ENCODE peak calls at places on chromosomes 3 and 15, in four cellular contexts. One of them, this sample, is unnamed.

GRCh38 chr15:99956022-99956775 is 223.0 kb upstream of the LYSMD4 start:
- DNase-seq in heart left ventricle: no peak
- DNase-seq in HL-60: no peak
- DNase-seq in epithelial cell of esophagus: peak; percentile 32
- DNase-seq in this sample: no peak

GRCh38 chr3:190486908-190487607 is 26.8 kb upstream of the IL1RAP start:
- DNase-seq in heart left ventricle: no peak
- DNase-seq in HL-60: no peak
- DNase-seq in epithelial cell of esophagus: no peak
- DNase-seq in this sample: no peak

GRCh38 chr15:41022487-41023090 is 69.3 kb downstream of the CHAC1 start:
- DNase-seq in heart left ventricle: no peak
- DNase-seq in HL-60: peak; percentile 54
- DNase-seq in epithelial cell of esophagus: peak; percentile 56
- DNase-seq in this sample: no peak

GRCh38 chr15:55485273-55485672 is 22.8 kb downstream of the DNAAF4 start:
- DNase-seq in heart left ventricle: no peak
- DNase-seq in HL-60: no peak
- DNase-seq in epithelial cell of esophagus: no peak
- DNase-seq in this sample: no peak

GRCh38 chr15:31954364-31954763 is 76.0 kb upstream of the CHRNA7 start:
- DNase-seq in heart left ventricle: no peak
- DNase-seq in HL-60: no peak
- DNase-seq in epithelial cell of esophagus: no peak
- DNase-seq in this sample: no peak

GRCh38 chr3:57956119-57956832 is 51.9 kb upstream of the FLNB start:
- DNase-seq in heart left ventricle: no peak
- DNase-seq in HL-60: no peak
- DNase-seq in epithelial cell of esophagus: peak; percentile 96
- DNase-seq in this sample: no peak

GRCh38 chr3:11384074-11384473 is 111.9 kb downstream of the ATG7 start:
- DNase-seq in heart left ventricle: no peak
- DNase-seq in HL-60: no peak
- DNase-seq in epithelial cell of esophagus: peak; percentile 30
- DNase-seq in this sample: no peak

GRCh38 chr15:25792128-25792527 is 71.0 kb downstream of the ATP10A start:
- DNase-seq in heart left ventricle: peak; percentile 6
- DNase-seq in HL-60: no peak
- DNase-seq in epithelial cell of esophagus: no peak
- DNase-seq in this sample: no peak

GRCh38 chr15:23823508-23823907 is 136.4 kb upstream of the NDN start:
- DNase-seq in heart left ventricle: no peak
- DNase-seq in HL-60: peak; percentile 3
- DNase-seq in epithelial cell of esophagus: no peak
- DNase-seq in this sample: no peak

GRCh38 chr15:42727740-42728355 is 9.1 kb downstream of the CDAN1 start:
- DNase-seq in heart left ventricle: no peak
- DNase-seq in HL-60: no peak
- DNase-seq in epithelial cell of esophagus: peak; percentile 37
- DNase-seq in this sample: no peak

GRCh38 chr3:31446411-31446810 is 86.3 kb upstream of the STT3B start:
- DNase-seq in heart left ventricle: no peak
- DNase-seq in HL-60: no peak
- DNase-seq in epithelial cell of esophagus: no peak
- DNase-seq in this sample: no peak

GRCh38 chr3:31449318-31449717 is 83.4 kb upstream of the STT3B start:
- DNase-seq in heart left ventricle: no peak
- DNase-seq in HL-60: no peak
- DNase-seq in epithelial cell of esophagus: no peak
- DNase-seq in this sample: no peak

GRCh38 chr3:31448035-31448881 is 84.5 kb upstream of the STT3B start:
- DNase-seq in heart left ventricle: no peak
- DNase-seq in HL-60: peak; percentile 23
- DNase-seq in epithelial cell of esophagus: peak; percentile 66
- DNase-seq in this sample: no peak

GRCh38 chr3:31450345-31450744 is 82.4 kb upstream of the STT3B start:
- DNase-seq in heart left ventricle: no peak
- DNase-seq in HL-60: no peak
- DNase-seq in epithelial cell of esophagus: no peak
- DNase-seq in this sample: no peak

GRCh38 chr3:31448882-31449243 is 83.9 kb upstream of the STT3B start:
- DNase-seq in heart left ventricle: no peak
- DNase-seq in HL-60: no peak
- DNase-seq in epithelial cell of esophagus: no peak
- DNase-seq in this sample: no peak
- TF ChIP-seq CTCF in heart left ventricle: no peak
- TF ChIP-seq CTCF in HL-60: no peak
- TF ChIP-seq CTCF in epithelial cell of esophagus: no peak
- TF ChIP-seq CTCF in this sample: peak; percentile 1

DNA sequence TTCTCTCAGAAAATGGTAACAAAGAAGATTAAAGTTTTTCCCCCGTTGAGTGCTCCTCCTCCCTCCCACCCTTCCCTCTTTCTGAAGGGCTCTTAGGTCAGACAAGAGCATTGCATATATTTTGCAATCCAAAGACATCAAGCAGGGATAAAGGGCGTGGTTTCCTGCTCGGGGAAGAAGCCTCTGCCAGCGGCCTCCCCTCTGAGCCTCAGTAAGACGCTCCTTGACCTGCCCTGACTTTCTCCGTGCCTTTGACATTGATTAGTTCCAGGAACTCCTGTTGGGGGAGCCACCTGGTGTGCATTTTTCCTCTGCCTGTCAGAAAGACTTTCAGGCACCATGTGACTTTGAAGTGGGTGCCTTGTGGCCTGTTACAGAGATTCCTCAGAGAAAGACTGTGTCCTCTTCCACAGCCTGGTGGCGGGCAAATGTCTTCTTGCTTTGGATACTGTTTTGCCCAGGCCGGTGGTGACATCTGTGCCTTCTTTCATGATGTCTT is 87.2 kb upstream of the TBL1XR1 start:
- DNase-seq in heart left ventricle: peak; percentile 52
- DNase-seq in HL-60: peak; percentile 82
- DNase-seq in epithelial cell of esophagus: peak; percentile 49
- DNase-seq in this sample: peak; percentile 51
- TF ChIP-seq CTCF in heart left ventricle: no peak
- TF ChIP-seq CTCF in HL-60: no peak
- TF ChIP-seq CTCF in epithelial cell of esophagus: no peak
- TF ChIP-seq CTCF in this sample: peak; percentile 13

GRCh38 chr3:114856867-114857266 is 290.2 kb downstream of the ZBTB20 start:
- DNase-seq in heart left ventricle: no peak
- DNase-seq in HL-60: no peak
- DNase-seq in epithelial cell of esophagus: no peak
- DNase-seq in this sample: no peak

GRCh38 chr3:114858329-114858728 is 288.8 kb downstream of the ZBTB20 start:
- DNase-seq in heart left ventricle: no peak
- DNase-seq in HL-60: no peak
- DNase-seq in epithelial cell of esophagus: no peak
- DNase-seq in this sample: no peak

GRCh38 chr3:114860526-114860925 is 286.6 kb downstream of the ZBTB20 start:
- DNase-seq in heart left ventricle: no peak
- DNase-seq in HL-60: no peak
- DNase-seq in epithelial cell of esophagus: no peak
- DNase-seq in this sample: no peak

GRCh38 chr3:114855839-114856238 is 291.2 kb downstream of the ZBTB20 start:
- DNase-seq in heart left ventricle: no peak
- DNase-seq in HL-60: no peak
- DNase-seq in epithelial cell of esophagus: no peak
- DNase-seq in this sample: no peak

GRCh38 chr3:114857281-114857680 is 289.8 kb downstream of the ZBTB20 start:
- DNase-seq in heart left ventricle: no peak
- DNase-seq in HL-60: no peak
- DNase-seq in epithelial cell of esophagus: no peak
- DNase-seq in this sample: no peak
- TF ChIP-seq CTCF in heart left ventricle: no peak
- TF ChIP-seq CTCF in HL-60: no peak
- TF ChIP-seq CTCF in epithelial cell of esophagus: no peak
- TF ChIP-seq CTCF in this sample: no peak

GRCh38 chr3:150391200-150391599 is 16.9 kb upstream of the TSC22D2 start:
- DNase-seq in heart left ventricle: no peak
- DNase-seq in HL-60: no peak
- DNase-seq in epithelial cell of esophagus: peak; percentile 34
- DNase-seq in this sample: no peak

GRCh38 chr3:150399060-150399459 is 9.0 kb upstream of the TSC22D2 start:
- DNase-seq in heart left ventricle: no peak
- DNase-seq in HL-60: no peak
- DNase-seq in epithelial cell of esophagus: no peak
- DNase-seq in this sample: no peak

GRCh38 chr3:150397220-150397619 is 10.9 kb upstream of the TSC22D2 start:
- DNase-seq in heart left ventricle: no peak
- DNase-seq in HL-60: no peak
- DNase-seq in epithelial cell of esophagus: no peak
- DNase-seq in this sample: no peak

GRCh38 chr3:150393745-150394144 is 14.4 kb upstream of the TSC22D2 start:
- DNase-seq in heart left ventricle: no peak
- DNase-seq in HL-60: no peak
- DNase-seq in epithelial cell of esophagus: peak; percentile 13
- DNase-seq in this sample: no peak

GRCh38 chr3:150394606-150395005 is 13.5 kb upstream of the TSC22D2 start:
- DNase-seq in heart left ventricle: no peak
- DNase-seq in HL-60: no peak
- DNase-seq in epithelial cell of esophagus: no peak
- DNase-seq in this sample: no peak
- TF ChIP-seq CTCF in heart left ventricle: no peak
- TF ChIP-seq CTCF in HL-60: no peak
- TF ChIP-seq CTCF in epithelial cell of esophagus: no peak
- TF ChIP-seq CTCF in this sample: no peak

DNA sequence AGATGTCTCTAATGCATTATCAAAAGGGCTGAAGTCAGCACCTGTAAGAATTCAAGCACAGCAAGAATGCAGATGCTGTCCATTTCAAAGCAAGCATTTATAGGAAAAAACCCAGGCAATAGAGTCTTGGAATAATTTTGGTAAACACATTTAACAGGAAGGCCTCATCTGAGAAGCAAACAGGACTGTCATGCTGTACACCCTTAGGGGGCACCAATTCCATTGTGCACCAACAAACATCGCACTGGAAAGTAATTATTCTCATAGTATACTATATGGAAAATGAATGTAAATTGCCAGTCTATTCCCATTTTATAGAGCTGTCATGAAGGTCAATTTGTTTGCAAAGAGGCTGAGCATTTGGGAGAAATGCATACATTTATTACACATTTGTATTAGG is 247.3 kb upstream of the SUCLG2 start:
- DNase-seq in heart left ventricle: no peak
- DNase-seq in HL-60: no peak
- DNase-seq in epithelial cell of esophagus: no peak
- DNase-seq in this sample: no peak
- TF ChIP-seq CTCF in heart left ventricle: no peak
- TF ChIP-seq CTCF in HL-60: no peak
- TF ChIP-seq CTCF in epithelial cell of esophagus: no peak
- TF ChIP-seq CTCF in this sample: no peak

GRCh38 chr3:125045965-125046364 is 9.8 kb downstream of the HEG1 start:
- DNase-seq in heart left ventricle: no peak
- DNase-seq in HL-60: no peak
- DNase-seq in epithelial cell of esophagus: peak; percentile 67
- DNase-seq in this sample: no peak
- TF ChIP-seq CTCF in heart left ventricle: no peak
- TF ChIP-seq CTCF in HL-60: no peak
- TF ChIP-seq CTCF in epithelial cell of esophagus: peak; percentile 19
- TF ChIP-seq CTCF in this sample: no peak

This sample was measured in CD14-positive monocyte.